ENCODE peak calls at places on chromosomes 12 and 14, in seven cellular contexts. One of them, this sample, is unnamed.

GRCh38 chr12:93894391-93895095 is 217.4 kb downstream of the CRADD start:
- DNase-seq in HFFc6: no peak
- DNase-seq in fibroblast of the aortic adventitia: peak
- DNase-seq in ecto neural progenitor cell: peak
- DNase-seq in mucosa of descending colon: peak
- DNase-seq in T-helper 22 cell: no peak
- DNase-seq in upper lobe of left lung: peak
- DNase-seq in this sample: peak

GRCh38 chr14:90429764-90430163 is 32.9 kb downstream of the CALM1 start:
- DNase-seq in HFFc6: no peak
- DNase-seq in fibroblast of the aortic adventitia: no peak
- DNase-seq in ecto neural progenitor cell: no peak
- DNase-seq in mucosa of descending colon: no peak
- DNase-seq in T-helper 22 cell: no peak
- DNase-seq in upper lobe of left lung: no peak
- DNase-seq in this sample: no peak

GRCh38 chr14:53231166-53231565 is 78.0 kb upstream of the DDHD1 start:
- DNase-seq in HFFc6: no peak
- DNase-seq in fibroblast of the aortic adventitia: no peak
- DNase-seq in ecto neural progenitor cell: no peak
- DNase-seq in mucosa of descending colon: no peak
- DNase-seq in T-helper 22 cell: no peak
- DNase-seq in upper lobe of left lung: no peak
- DNase-seq in this sample: no peak

GRCh38 chr14:99129211-99129696 is 142.7 kb downstream of the BCL11B start:
- DNase-seq in HFFc6: no peak
- DNase-seq in fibroblast of the aortic adventitia: no peak
- DNase-seq in ecto neural progenitor cell: peak
- DNase-seq in mucosa of descending colon: no peak
- DNase-seq in T-helper 22 cell: no peak
- DNase-seq in upper lobe of left lung: no peak
- DNase-seq in this sample: peak

GRCh38 chr14:75231320-75231719 is 47.3 kb upstream of the FOS start:
- DNase-seq in HFFc6: no peak
- DNase-seq in fibroblast of the aortic adventitia: no peak
- DNase-seq in ecto neural progenitor cell: no peak
- DNase-seq in mucosa of descending colon: no peak
- DNase-seq in T-helper 22 cell: no peak
- DNase-seq in upper lobe of left lung: no peak
- DNase-seq in this sample: no peak

GRCh38 chr12:120870415-120870814 is 33.7 kb downstream of the SPPL3 start:
- DNase-seq in HFFc6: no peak
- DNase-seq in fibroblast of the aortic adventitia: no peak
- DNase-seq in ecto neural progenitor cell: no peak
- DNase-seq in mucosa of descending colon: no peak
- DNase-seq in T-helper 22 cell: no peak
- DNase-seq in upper lobe of left lung: no peak
- DNase-seq in this sample: no peak

GRCh38 chr12:11067514-11067913 is 5.4 kb upstream of the TAS2R46 start:
- DNase-seq in HFFc6: no peak
- DNase-seq in fibroblast of the aortic adventitia: peak
- DNase-seq in ecto neural progenitor cell: no peak
- DNase-seq in mucosa of descending colon: peak
- DNase-seq in T-helper 22 cell: no peak
- DNase-seq in upper lobe of left lung: no peak
- DNase-seq in this sample: no peak

GRCh38 chr14:74611672-74612345 is at the start of gene LTBP2:
- DNase-seq in HFFc6: no peak
- DNase-seq in fibroblast of the aortic adventitia: peak
- DNase-seq in ecto neural progenitor cell: peak
- DNase-seq in mucosa of descending colon: no peak
- DNase-seq in T-helper 22 cell: no peak
- DNase-seq in upper lobe of left lung: peak
- DNase-seq in this sample: peak

GRCh38 chr12:9064201-9064814 is 51.4 kb downstream of the A2M start:
- DNase-seq in HFFc6: no peak
- DNase-seq in fibroblast of the aortic adventitia: peak
- DNase-seq in ecto neural progenitor cell: peak
- DNase-seq in mucosa of descending colon: peak
- DNase-seq in T-helper 22 cell: no peak
- DNase-seq in upper lobe of left lung: peak
- DNase-seq in this sample: peak

GRCh38 chr12:108634225-108634795 is 616 bp upstream of the SELPLG start:
- DNase-seq in HFFc6: no peak
- DNase-seq in fibroblast of the aortic adventitia: no peak
- DNase-seq in ecto neural progenitor cell: no peak
- DNase-seq in mucosa of descending colon: no peak
- DNase-seq in T-helper 22 cell: no peak
- DNase-seq in upper lobe of left lung: no peak
- DNase-seq in this sample: peak

GRCh38 chr12:12612403-12612802 is 727 bp downstream of the CREBL2 start:
- DNase-seq in HFFc6: peak
- DNase-seq in fibroblast of the aortic adventitia: peak
- DNase-seq in ecto neural progenitor cell: no peak
- DNase-seq in mucosa of descending colon: no peak
- DNase-seq in T-helper 22 cell: peak
- DNase-seq in upper lobe of left lung: no peak
- DNase-seq in this sample: no peak

GRCh38 chr12:104549820-104550480 is 93.2 kb downstream of the CHST11 start:
- DNase-seq in HFFc6: peak
- DNase-seq in fibroblast of the aortic adventitia: peak
- DNase-seq in ecto neural progenitor cell: no peak
- DNase-seq in mucosa of descending colon: no peak
- DNase-seq in T-helper 22 cell: no peak
- DNase-seq in upper lobe of left lung: no peak
- DNase-seq in this sample: no peak

GRCh38 chr12:5505116-5505515 is 73.2 kb downstream of the NTF3 start:
- DNase-seq in HFFc6: no peak
- DNase-seq in fibroblast of the aortic adventitia: no peak
- DNase-seq in ecto neural progenitor cell: peak
- DNase-seq in mucosa of descending colon: no peak
- DNase-seq in T-helper 22 cell: no peak
- DNase-seq in upper lobe of left lung: no peak
- DNase-seq in this sample: no peak

GRCh38 chr14:49955013-49955412 is 62.1 kb downstream of the ARF6 start:
- DNase-seq in HFFc6: no peak
- DNase-seq in fibroblast of the aortic adventitia: no peak
- DNase-seq in ecto neural progenitor cell: no peak
- DNase-seq in mucosa of descending colon: no peak
- DNase-seq in T-helper 22 cell: no peak
- DNase-seq in upper lobe of left lung: no peak
- DNase-seq in this sample: no peak

GRCh38 chr12:80053048-80053790 is 46.1 kb upstream of the OTOGL start:
- DNase-seq in HFFc6: peak
- DNase-seq in fibroblast of the aortic adventitia: peak
- DNase-seq in ecto neural progenitor cell: no peak
- DNase-seq in mucosa of descending colon: peak
- DNase-seq in T-helper 22 cell: no peak
- DNase-seq in upper lobe of left lung: no peak
- DNase-seq in this sample: no peak

GRCh38 chr12:14314801-14315200 is 50.7 kb upstream of the ATF7IP start:
- DNase-seq in HFFc6: no peak
- DNase-seq in fibroblast of the aortic adventitia: no peak
- DNase-seq in ecto neural progenitor cell: no peak
- DNase-seq in mucosa of descending colon: no peak
- DNase-seq in T-helper 22 cell: no peak
- DNase-seq in upper lobe of left lung: no peak
- DNase-seq in this sample: no peak

This sample was measured in spleen.